ENCODE peak calls at places on chromosomes 2 and 18, in ten cellular contexts. One of them, this sample, is unnamed.
A peak's percentile ranks its signal among the peaks of the same experiment; 100 is the strongest.

GRCh38 chr2:128321784-128322650 is 3.3 kb upstream of the HS6ST1 start:
- DNase-seq in GM23248: peak; percentile 93
- DNase-seq in thoracic aorta: no peak
- DNase-seq in PC-9: peak; percentile 85
- DNase-seq in Panc1: peak; percentile 25
- DNase-seq in GM23338: peak; percentile 93
- DNase-seq in psoas muscle: peak; percentile 89
- DNase-seq in lower leg skin: peak; percentile 97
- DNase-seq in neuronal stem cell: peak; percentile 88
- DNase-seq in H1: peak; percentile 33
- DNase-seq in this sample: no peak

GRCh38 chr18:74113711-74114110 is 33.9 kb downstream of the FBXO15 start:
- DNase-seq in GM23248: no peak
- DNase-seq in GM23338: no peak
- DNase-seq in lower leg skin: no peak
- DNase-seq in Panc1: no peak
- DNase-seq in neuronal stem cell: no peak
- DNase-seq in psoas muscle: no peak
- DNase-seq in PC-9: no peak
- DNase-seq in H1: no peak
- DNase-seq in thoracic aorta: no peak
- DNase-seq in this sample: no peak

GRCh38 chr18:63321291-63321690 is 1.7 kb upstream of the BCL2 start:
- DNase-seq in lower leg skin: no peak
- DNase-seq in GM23248: no peak
- DNase-seq in GM23338: no peak
- DNase-seq in H1: no peak
- DNase-seq in PC-9: no peak
- DNase-seq in Panc1: no peak
- DNase-seq in psoas muscle: no peak
- DNase-seq in neuronal stem cell: no peak
- DNase-seq in thoracic aorta: no peak
- DNase-seq in this sample: no peak

GRCh38 chr2:83587309-83587708 is 871.8 kb downstream of the SUCLG1 start:
- DNase-seq in PC-9: no peak
- DNase-seq in thoracic aorta: no peak
- DNase-seq in H1: no peak
- DNase-seq in GM23248: no peak
- DNase-seq in neuronal stem cell: no peak
- DNase-seq in psoas muscle: no peak
- DNase-seq in Panc1: no peak
- DNase-seq in GM23338: no peak
- DNase-seq in lower leg skin: no peak
- DNase-seq in this sample: no peak

GRCh38 chr18:32803571-32803970 is 30.7 kb upstream of the KLHL14 start:
- DNase-seq in neuronal stem cell: peak; percentile 39
- DNase-seq in GM23338: no peak
- DNase-seq in GM23248: no peak
- DNase-seq in lower leg skin: no peak
- DNase-seq in Panc1: no peak
- DNase-seq in psoas muscle: no peak
- DNase-seq in thoracic aorta: no peak
- DNase-seq in PC-9: no peak
- DNase-seq in H1: no peak
- DNase-seq in this sample: no peak

GRCh38 chr2:33812707-33813106 is 213.6 kb upstream of the FAM98A start:
- DNase-seq in GM23248: peak; percentile 31
- DNase-seq in PC-9: no peak
- DNase-seq in neuronal stem cell: no peak
- DNase-seq in Panc1: no peak
- DNase-seq in lower leg skin: no peak
- DNase-seq in H1: no peak
- DNase-seq in thoracic aorta: no peak
- DNase-seq in GM23338: no peak
- DNase-seq in psoas muscle: no peak
- DNase-seq in this sample: no peak

GRCh38 chr2:8872821-8873432 is 35.5 kb upstream of the KIDINS220 start:
- DNase-seq in H1: no peak
- DNase-seq in GM23248: peak; percentile 82
- DNase-seq in lower leg skin: no peak
- DNase-seq in GM23338: peak; percentile 87
- DNase-seq in psoas muscle: no peak
- DNase-seq in neuronal stem cell: peak; percentile 15
- DNase-seq in PC-9: peak; percentile 2
- DNase-seq in thoracic aorta: no peak
- DNase-seq in Panc1: peak; percentile 43
- DNase-seq in this sample: peak; percentile 16

GRCh38 chr2:188399159-188399558 is 107.5 kb downstream of the GULP1 start:
- DNase-seq in thoracic aorta: no peak
- DNase-seq in psoas muscle: no peak
- DNase-seq in GM23338: peak; percentile 37
- DNase-seq in PC-9: no peak
- DNase-seq in H1: no peak
- DNase-seq in Panc1: no peak
- DNase-seq in lower leg skin: no peak
- DNase-seq in GM23248: peak; percentile 42
- DNase-seq in neuronal stem cell: no peak
- DNase-seq in this sample: no peak

GRCh38 chr2:43984533-43984932 is 11.3 kb downstream of the LRPPRC start:
- DNase-seq in psoas muscle: no peak
- DNase-seq in lower leg skin: no peak
- DNase-seq in GM23338: no peak
- DNase-seq in H1: no peak
- DNase-seq in Panc1: no peak
- DNase-seq in thoracic aorta: no peak
- DNase-seq in neuronal stem cell: no peak
- DNase-seq in GM23248: no peak
- DNase-seq in PC-9: no peak
- DNase-seq in this sample: no peak

GRCh38 chr2:112217854-112218253 is 37.0 kb downstream of the ZC3H8 start:
- DNase-seq in lower leg skin: no peak
- DNase-seq in neuronal stem cell: no peak
- DNase-seq in GM23338: no peak
- DNase-seq in PC-9: no peak
- DNase-seq in Panc1: no peak
- DNase-seq in H1: no peak
- DNase-seq in GM23248: no peak
- DNase-seq in thoracic aorta: no peak
- DNase-seq in psoas muscle: no peak
- DNase-seq in this sample: no peak

GRCh38 chr2:219578811-219579210 is 6.7 kb downstream of the INHA start:
- DNase-seq in neuronal stem cell: no peak
- DNase-seq in psoas muscle: no peak
- DNase-seq in H1: no peak
- DNase-seq in Panc1: no peak
- DNase-seq in lower leg skin: no peak
- DNase-seq in PC-9: no peak
- DNase-seq in thoracic aorta: no peak
- DNase-seq in GM23338: no peak
- DNase-seq in GM23248: peak; percentile 48
- DNase-seq in this sample: no peak

GRCh38 chr2:186575302-186575701 is 14.6 kb upstream of the ITGAV start:
- DNase-seq in H1: no peak
- DNase-seq in thoracic aorta: peak; percentile 53
- DNase-seq in neuronal stem cell: no peak
- DNase-seq in lower leg skin: no peak
- DNase-seq in psoas muscle: no peak
- DNase-seq in GM23248: peak; percentile 99
- DNase-seq in PC-9: peak; percentile 47
- DNase-seq in GM23338: peak; percentile 49
- DNase-seq in Panc1: peak; percentile 79
- DNase-seq in this sample: peak; percentile 99

GRCh38 chr2:156562136-156562535 is 126.0 kb downstream of the GPD2 start:
- DNase-seq in GM23338: no peak
- DNase-seq in Panc1: no peak
- DNase-seq in PC-9: no peak
- DNase-seq in GM23248: no peak
- DNase-seq in thoracic aorta: no peak
- DNase-seq in psoas muscle: no peak
- DNase-seq in H1: no peak
- DNase-seq in neuronal stem cell: no peak
- DNase-seq in lower leg skin: no peak
- DNase-seq in this sample: no peak

GRCh38 chr18:28715206-28715605 is 538.3 kb upstream of the CDH2 start:
- DNase-seq in PC-9: no peak
- DNase-seq in lower leg skin: no peak
- DNase-seq in neuronal stem cell: no peak
- DNase-seq in GM23338: no peak
- DNase-seq in psoas muscle: no peak
- DNase-seq in H1: no peak
- DNase-seq in Panc1: no peak
- DNase-seq in GM23248: no peak
- DNase-seq in thoracic aorta: no peak
- DNase-seq in this sample: no peak
- H3K4me3 ChIP-seq in PC-9: no peak overlapping the region
- H3K4me3 ChIP-seq in lower leg skin: no peak overlapping the region
- H3K4me3 ChIP-seq in neuronal stem cell: no peak overlapping the region
- H3K4me3 ChIP-seq in GM23338: no peak overlapping the region
- H3K4me3 ChIP-seq in psoas muscle: no peak overlapping the region
- H3K4me3 ChIP-seq in H1: no peak overlapping the region
- H3K4me3 ChIP-seq in Panc1: no peak overlapping the region
- H3K4me3 ChIP-seq in GM23248: no peak overlapping the region
- H3K4me3 ChIP-seq in thoracic aorta: no peak overlapping the region
- H3K4me3 ChIP-seq in this sample: no peak overlapping the region

GRCh38 chr2:177332992-177333388 is 59.6 kb upstream of the AGPS start:
- DNase-seq in psoas muscle: no peak
- DNase-seq in GM23338: no peak
- DNase-seq in H1: no peak
- DNase-seq in lower leg skin: no peak
- DNase-seq in neuronal stem cell: no peak
- DNase-seq in Panc1: no peak
- DNase-seq in PC-9: no peak
- DNase-seq in thoracic aorta: no peak
- DNase-seq in GM23248: no peak
- DNase-seq in this sample: no peak

GRCh38 chr2:177331446-177331997 is 61.1 kb upstream of the AGPS start:
- DNase-seq in GM23248: no peak
- DNase-seq in H1: no peak
- DNase-seq in PC-9: no peak
- DNase-seq in lower leg skin: no peak
- DNase-seq in neuronal stem cell: no peak
- DNase-seq in thoracic aorta: no peak
- DNase-seq in Panc1: no peak
- DNase-seq in psoas muscle: no peak
- DNase-seq in GM23338: no peak
- DNase-seq in this sample: no peak

GRCh38 chr2:177334940-177335543 is 57.5 kb upstream of the AGPS start:
- DNase-seq in PC-9: peak; percentile 28
- DNase-seq in Panc1: no peak
- DNase-seq in lower leg skin: no peak
- DNase-seq in psoas muscle: no peak
- DNase-seq in H1: no peak
- DNase-seq in GM23338: peak; percentile 82
- DNase-seq in GM23248: peak; percentile 75
- DNase-seq in neuronal stem cell: no peak
- DNase-seq in thoracic aorta: no peak
- DNase-seq in this sample: no peak

GRCh38 chr2:177329035-177329434 is 63.5 kb upstream of the AGPS start:
- DNase-seq in neuronal stem cell: no peak
- DNase-seq in psoas muscle: no peak
- DNase-seq in Panc1: no peak
- DNase-seq in GM23248: no peak
- DNase-seq in H1: no peak
- DNase-seq in GM23338: no peak
- DNase-seq in PC-9: no peak
- DNase-seq in thoracic aorta: no peak
- DNase-seq in lower leg skin: no peak
- DNase-seq in this sample: no peak

DNA sequence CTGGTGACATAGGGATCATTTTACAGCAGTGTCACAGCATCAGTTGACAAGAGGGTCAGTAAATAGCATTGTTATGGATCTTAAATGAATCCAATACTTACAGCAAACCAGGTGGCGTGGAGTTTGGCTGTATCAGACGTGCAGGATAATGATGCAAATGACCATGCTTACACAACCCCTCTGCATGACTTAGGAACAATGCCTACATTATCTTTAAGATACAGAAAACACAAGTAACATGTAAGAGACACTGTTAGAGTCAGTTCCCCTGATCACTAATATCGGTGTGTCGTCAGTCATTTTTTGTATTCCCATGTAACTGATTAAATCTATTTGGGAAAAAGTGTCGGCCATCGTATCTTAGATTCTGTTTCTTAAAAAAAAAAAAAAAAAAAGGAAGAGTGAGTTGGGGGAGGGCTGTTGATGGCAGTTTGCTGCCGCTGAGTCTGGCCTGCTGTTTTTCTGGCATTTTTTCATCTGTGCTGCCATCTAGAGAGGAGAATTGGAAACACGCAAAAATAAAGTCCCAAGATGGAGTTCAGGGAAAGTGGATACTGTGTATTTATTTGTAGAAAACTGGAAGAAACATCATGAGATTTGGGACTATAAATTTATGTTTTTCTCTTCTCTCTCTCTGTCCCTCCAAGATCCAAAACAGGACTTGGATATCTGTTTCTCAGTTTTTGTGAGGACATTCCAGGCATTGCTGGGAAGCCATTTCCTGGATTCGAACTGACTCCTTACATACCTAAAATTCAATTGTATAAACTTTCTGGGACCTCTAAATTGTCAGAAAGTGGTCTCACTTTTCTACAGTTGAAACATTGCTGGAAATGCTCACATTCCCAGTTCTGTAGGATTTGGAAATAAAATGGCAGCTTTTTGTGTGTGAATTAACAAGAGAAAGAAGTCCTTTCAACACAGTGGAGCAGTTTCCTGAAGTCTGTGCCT is 60.3 kb upstream of the AGPS start:
- DNase-seq in GM23338: peak; percentile 80
- DNase-seq in PC-9: peak; percentile 58
- DNase-seq in GM23248: peak; percentile 87
- DNase-seq in Panc1: peak; percentile 46
- DNase-seq in H1: no peak
- DNase-seq in lower leg skin: no peak
- DNase-seq in neuronal stem cell: peak; percentile 57
- DNase-seq in psoas muscle: no peak
- DNase-seq in thoracic aorta: no peak
- DNase-seq in this sample: peak; percentile 45
- H3K4me3 ChIP-seq in GM23338: peak overlapping the region; percentile 17
- H3K4me3 ChIP-seq in PC-9: no peak overlapping the region
- H3K4me3 ChIP-seq in GM23248: peak overlapping the region; percentile 13
- H3K4me3 ChIP-seq in Panc1: no peak overlapping the region
- H3K4me3 ChIP-seq in H1: no peak overlapping the region
- H3K4me3 ChIP-seq in lower leg skin: no peak overlapping the region
- H3K4me3 ChIP-seq in neuronal stem cell: no peak overlapping the region
- H3K4me3 ChIP-seq in psoas muscle: peak overlapping the region; percentile 21
- H3K4me3 ChIP-seq in thoracic aorta: peak overlapping the region; percentile 22
- H3K4me3 ChIP-seq in this sample: no peak overlapping the region

GRCh38 chr2:85585781-85586105 is 1.5 kb downstream of the VAMP5 start:
- DNase-seq in lower leg skin: no peak
- DNase-seq in neuronal stem cell: no peak
- DNase-seq in thoracic aorta: no peak
- DNase-seq in H1: no peak
- DNase-seq in Panc1: no peak
- DNase-seq in GM23338: no peak
- DNase-seq in psoas muscle: no peak
- DNase-seq in PC-9: no peak
- DNase-seq in GM23248: peak; percentile 73
- DNase-seq in this sample: no peak
- H3K4me3 ChIP-seq in lower leg skin: no peak overlapping the region
- H3K4me3 ChIP-seq in neuronal stem cell: no peak overlapping the region
- H3K4me3 ChIP-seq in thoracic aorta: peak overlapping the region; percentile 78
- H3K4me3 ChIP-seq in H1: no peak overlapping the region
- H3K4me3 ChIP-seq in Panc1: no peak overlapping the region
- H3K4me3 ChIP-seq in GM23338: no peak overlapping the region
- H3K4me3 ChIP-seq in psoas muscle: peak overlapping the region; percentile 81
- H3K4me3 ChIP-seq in PC-9: no peak overlapping the region
- H3K4me3 ChIP-seq in GM23248: peak overlapping the region; percentile 78
- H3K4me3 ChIP-seq in this sample: no peak overlapping the region

GRCh38 chr2:70553584-70554337 is at the start of gene TGFA:
- DNase-seq in lower leg skin: peak; percentile 93
- DNase-seq in GM23338: peak; percentile 81
- DNase-seq in psoas muscle: peak; percentile 54
- DNase-seq in PC-9: peak; percentile 98
- DNase-seq in H1: peak; percentile 66
- DNase-seq in Panc1: no peak
- DNase-seq in thoracic aorta: no peak
- DNase-seq in GM23248: peak; percentile 87
- DNase-seq in neuronal stem cell: peak; percentile 74
- DNase-seq in this sample: no peak
- H3K4me3 ChIP-seq in lower leg skin: peak within 1 kb of the TSS; percentile 48
- H3K4me3 ChIP-seq in GM23338: peak within 1 kb of the TSS; percentile 94
- H3K4me3 ChIP-seq in psoas muscle: peak within 1 kb of the TSS; percentile 80
- H3K4me3 ChIP-seq in PC-9: peak within 1 kb of the TSS; percentile 99
- H3K4me3 ChIP-seq in H1: peak within 1 kb of the TSS; percentile 74
- H3K4me3 ChIP-seq in Panc1: peak within 1 kb of the TSS; percentile 48
- H3K4me3 ChIP-seq in thoracic aorta: peak within 1 kb of the TSS; percentile 86
- H3K4me3 ChIP-seq in GM23248: peak within 1 kb of the TSS; percentile 75
- H3K4me3 ChIP-seq in neuronal stem cell: peak within 1 kb of the TSS; percentile 79
- H3K4me3 ChIP-seq in this sample: peak within 1 kb of the TSS; percentile 52

This sample was measured in skeletal muscle cell.